ENCODE peak calls at places on chromosomes 12 and 14, in ten cellular contexts. One of them, this sample, is unnamed.

GRCh38 chr12:123757555-123757954 is 4.5 kb upstream of the DNAH10 start:
- DNase-seq in hepatocyte: no peak
- DNase-seq in ovary: no peak
- DNase-seq in activated CD8-positive, alpha-beta T cell treated with anti-CD3 and anti-CD28 coated beads for 36 hours: no peak
- DNase-seq in body of pancreas: peak; percentile 29
- DNase-seq in kidney epithelial cell: no peak
- DNase-seq in B cell: no peak
- DNase-seq in pancreas: no peak
- DNase-seq in left lung: no peak
- DNase-seq in uterus: peak; percentile 29
- DNase-seq in this sample: peak; percentile 88

GRCh38 chr14:104051092-104051813 is 34.2 kb upstream of the ASPG start:
- DNase-seq in B cell: no peak
- DNase-seq in pancreas: no peak
- DNase-seq in activated CD8-positive, alpha-beta T cell treated with anti-CD3 and anti-CD28 coated beads for 36 hours: no peak
- DNase-seq in kidney epithelial cell: no peak
- DNase-seq in body of pancreas: no peak
- DNase-seq in hepatocyte: no peak
- DNase-seq in ovary: no peak
- DNase-seq in left lung: no peak
- DNase-seq in uterus: no peak
- DNase-seq in this sample: no peak

GRCh38 chr14:34710744-34711143 is 3.6 kb downstream of the CFL2 start:
- DNase-seq in kidney epithelial cell: no peak
- DNase-seq in activated CD8-positive, alpha-beta T cell treated with anti-CD3 and anti-CD28 coated beads for 36 hours: no peak
- DNase-seq in pancreas: no peak
- DNase-seq in B cell: no peak
- DNase-seq in body of pancreas: no peak
- DNase-seq in ovary: no peak
- DNase-seq in hepatocyte: no peak
- DNase-seq in left lung: no peak
- DNase-seq in uterus: no peak
- DNase-seq in this sample: no peak

GRCh38 chr14:49621114-49621881 is 699 bp downstream of the MGAT2 start:
- DNase-seq in pancreas: peak; percentile 64
- DNase-seq in B cell: peak; percentile 16
- DNase-seq in uterus: peak; percentile 72
- DNase-seq in ovary: peak; percentile 66
- DNase-seq in body of pancreas: peak; percentile 66
- DNase-seq in activated CD8-positive, alpha-beta T cell treated with anti-CD3 and anti-CD28 coated beads for 36 hours: peak; percentile 78
- DNase-seq in left lung: peak; percentile 97
- DNase-seq in hepatocyte: peak; percentile 74
- DNase-seq in kidney epithelial cell: no peak
- DNase-seq in this sample: peak; percentile 65

GRCh38 chr12:12561305-12562015 is 1.2 kb downstream of the DUSP16 start:
- DNase-seq in uterus: peak; percentile 65
- DNase-seq in kidney epithelial cell: no peak
- DNase-seq in B cell: peak; percentile 10
- DNase-seq in ovary: peak; percentile 73
- DNase-seq in activated CD8-positive, alpha-beta T cell treated with anti-CD3 and anti-CD28 coated beads for 36 hours: peak; percentile 49
- DNase-seq in hepatocyte: no peak
- DNase-seq in body of pancreas: peak; percentile 78
- DNase-seq in pancreas: peak; percentile 67
- DNase-seq in left lung: peak; percentile 90
- DNase-seq in this sample: peak; percentile 64

GRCh38 chr14:81062816-81063215 is 107.4 kb downstream of the TSHR start:
- DNase-seq in hepatocyte: peak; percentile 3
- DNase-seq in body of pancreas: peak; percentile 5
- DNase-seq in B cell: no peak
- DNase-seq in ovary: no peak
- DNase-seq in activated CD8-positive, alpha-beta T cell treated with anti-CD3 and anti-CD28 coated beads for 36 hours: peak; percentile 54
- DNase-seq in uterus: no peak
- DNase-seq in pancreas: no peak
- DNase-seq in kidney epithelial cell: no peak
- DNase-seq in left lung: no peak
- DNase-seq in this sample: no peak

GRCh38 chr12:67732857-67733256 is 84.3 kb downstream of the DYRK2 start:
- DNase-seq in body of pancreas: no peak
- DNase-seq in kidney epithelial cell: no peak
- DNase-seq in ovary: no peak
- DNase-seq in pancreas: no peak
- DNase-seq in uterus: no peak
- DNase-seq in hepatocyte: no peak
- DNase-seq in activated CD8-positive, alpha-beta T cell treated with anti-CD3 and anti-CD28 coated beads for 36 hours: no peak
- DNase-seq in left lung: no peak
- DNase-seq in B cell: no peak
- DNase-seq in this sample: no peak

GRCh38 chr12:34406228-34406995 is 384.1 kb downstream of the ALG10 start:
- DNase-seq in ovary: peak; percentile 8
- DNase-seq in kidney epithelial cell: no peak
- DNase-seq in hepatocyte: peak; percentile 2
- DNase-seq in body of pancreas: peak; percentile 1
- DNase-seq in activated CD8-positive, alpha-beta T cell treated with anti-CD3 and anti-CD28 coated beads for 36 hours: no peak
- DNase-seq in uterus: peak; percentile 3
- DNase-seq in left lung: peak; percentile 32
- DNase-seq in pancreas: peak; percentile 0
- DNase-seq in B cell: peak; percentile 1
- DNase-seq in this sample: no peak

GRCh38 chr14:22202313-22202712 is 386.7 kb downstream of the DAD1 start:
- DNase-seq in B cell: no peak
- DNase-seq in activated CD8-positive, alpha-beta T cell treated with anti-CD3 and anti-CD28 coated beads for 36 hours: peak; percentile 25
- DNase-seq in hepatocyte: no peak
- DNase-seq in kidney epithelial cell: no peak
- DNase-seq in ovary: no peak
- DNase-seq in pancreas: no peak
- DNase-seq in left lung: no peak
- DNase-seq in uterus: no peak
- DNase-seq in body of pancreas: no peak
- DNase-seq in this sample: no peak

GRCh38 chr12:112908548-112908947 is 1.8 kb downstream of the OAS1 start:
- DNase-seq in pancreas: no peak
- DNase-seq in uterus: no peak
- DNase-seq in left lung: no peak
- DNase-seq in hepatocyte: no peak
- DNase-seq in ovary: no peak
- DNase-seq in activated CD8-positive, alpha-beta T cell treated with anti-CD3 and anti-CD28 coated beads for 36 hours: no peak
- DNase-seq in kidney epithelial cell: no peak
- DNase-seq in body of pancreas: no peak
- DNase-seq in B cell: no peak
- DNase-seq in this sample: no peak

GRCh38 chr12:119602695-119603094 is 9.1 kb downstream of the TMEM233 start:
- DNase-seq in kidney epithelial cell: no peak
- DNase-seq in ovary: no peak
- DNase-seq in B cell: no peak
- DNase-seq in hepatocyte: no peak
- DNase-seq in left lung: no peak
- DNase-seq in pancreas: no peak
- DNase-seq in body of pancreas: no peak
- DNase-seq in uterus: no peak
- DNase-seq in activated CD8-positive, alpha-beta T cell treated with anti-CD3 and anti-CD28 coated beads for 36 hours: no peak
- DNase-seq in this sample: no peak

GRCh38 chr14:52522033-52522432 is 30.3 kb downstream of the TXNDC16 start:
- DNase-seq in pancreas: no peak
- DNase-seq in ovary: no peak
- DNase-seq in hepatocyte: no peak
- DNase-seq in B cell: no peak
- DNase-seq in kidney epithelial cell: no peak
- DNase-seq in left lung: no peak
- DNase-seq in activated CD8-positive, alpha-beta T cell treated with anti-CD3 and anti-CD28 coated beads for 36 hours: no peak
- DNase-seq in uterus: no peak
- DNase-seq in body of pancreas: no peak
- DNase-seq in this sample: no peak

GRCh38 chr14:52531481-52531880 is 20.8 kb downstream of the TXNDC16 start:
- DNase-seq in uterus: no peak
- DNase-seq in ovary: no peak
- DNase-seq in kidney epithelial cell: no peak
- DNase-seq in activated CD8-positive, alpha-beta T cell treated with anti-CD3 and anti-CD28 coated beads for 36 hours: no peak
- DNase-seq in left lung: no peak
- DNase-seq in body of pancreas: no peak
- DNase-seq in pancreas: no peak
- DNase-seq in hepatocyte: no peak
- DNase-seq in B cell: no peak
- DNase-seq in this sample: no peak

DNA sequence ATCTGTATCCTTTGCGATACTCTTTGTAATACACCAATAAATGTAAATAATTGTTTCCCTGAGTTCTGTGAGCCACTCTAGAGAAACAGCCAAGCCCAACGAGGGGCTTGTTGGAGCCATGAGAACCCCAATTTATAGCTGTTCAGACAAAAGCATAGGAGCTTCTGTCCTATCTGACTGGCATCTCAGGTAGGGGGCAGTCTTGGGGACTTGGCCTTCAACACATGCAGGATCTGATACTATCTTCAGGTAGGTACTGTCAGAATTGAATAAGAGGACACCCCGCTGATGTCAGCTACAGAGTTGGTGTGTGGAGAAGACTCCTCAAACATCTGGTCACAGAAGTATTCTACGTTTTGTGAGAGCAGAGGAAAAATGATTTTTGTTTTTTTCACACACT is 25.3 kb downstream of the TXNDC16 start:
- DNase-seq in left lung: no peak
- DNase-seq in B cell: no peak
- DNase-seq in pancreas: no peak
- DNase-seq in activated CD8-positive, alpha-beta T cell treated with anti-CD3 and anti-CD28 coated beads for 36 hours: peak; percentile 7
- DNase-seq in hepatocyte: no peak
- DNase-seq in kidney epithelial cell: no peak
- DNase-seq in ovary: no peak
- DNase-seq in body of pancreas: no peak
- DNase-seq in uterus: no peak
- DNase-seq in this sample: no peak
- TF ChIP-seq CTCF in left lung: no peak
- TF ChIP-seq CTCF in B cell: no peak
- TF ChIP-seq CTCF in pancreas: no peak
- TF ChIP-seq CTCF in activated CD8-positive, alpha-beta T cell treated with anti-CD3 and anti-CD28 coated beads for 36 hours: no peak
- TF ChIP-seq CTCF in hepatocyte: no peak
- TF ChIP-seq CTCF in kidney epithelial cell: no peak
- TF ChIP-seq CTCF in ovary: no peak
- TF ChIP-seq CTCF in body of pancreas: no peak
- TF ChIP-seq CTCF in uterus: no peak
- TF ChIP-seq CTCF in this sample: no peak

GRCh38 chr14:99420711-99421110 is 59.9 kb downstream of the SETD3 start:
- DNase-seq in pancreas: no peak
- DNase-seq in activated CD8-positive, alpha-beta T cell treated with anti-CD3 and anti-CD28 coated beads for 36 hours: no peak
- DNase-seq in B cell: no peak
- DNase-seq in body of pancreas: peak; percentile 20
- DNase-seq in kidney epithelial cell: no peak
- DNase-seq in hepatocyte: no peak
- DNase-seq in ovary: no peak
- DNase-seq in uterus: no peak
- DNase-seq in left lung: no peak
- DNase-seq in this sample: peak; percentile 14
- TF ChIP-seq CTCF in pancreas: no peak
- TF ChIP-seq CTCF in activated CD8-positive, alpha-beta T cell treated with anti-CD3 and anti-CD28 coated beads for 36 hours: no peak
- TF ChIP-seq CTCF in B cell: no peak
- TF ChIP-seq CTCF in body of pancreas: no peak
- TF ChIP-seq CTCF in kidney epithelial cell: no peak
- TF ChIP-seq CTCF in hepatocyte: no peak
- TF ChIP-seq CTCF in ovary: no peak
- TF ChIP-seq CTCF in uterus: no peak
- TF ChIP-seq CTCF in left lung: no peak
- TF ChIP-seq CTCF in this sample: no peak

GRCh38 chr14:28755198-28755794 is 11.3 kb upstream of the FOXG1 start:
- DNase-seq in kidney epithelial cell: no peak
- DNase-seq in B cell: no peak
- DNase-seq in activated CD8-positive, alpha-beta T cell treated with anti-CD3 and anti-CD28 coated beads for 36 hours: no peak
- DNase-seq in hepatocyte: no peak
- DNase-seq in left lung: no peak
- DNase-seq in pancreas: no peak
- DNase-seq in uterus: no peak
- DNase-seq in ovary: no peak
- DNase-seq in body of pancreas: no peak
- DNase-seq in this sample: no peak

GRCh38 chr14:28746247-28746646 is 20.3 kb upstream of the FOXG1 start:
- DNase-seq in activated CD8-positive, alpha-beta T cell treated with anti-CD3 and anti-CD28 coated beads for 36 hours: no peak
- DNase-seq in ovary: no peak
- DNase-seq in B cell: no peak
- DNase-seq in hepatocyte: no peak
- DNase-seq in pancreas: no peak
- DNase-seq in left lung: no peak
- DNase-seq in body of pancreas: no peak
- DNase-seq in kidney epithelial cell: no peak
- DNase-seq in uterus: no peak
- DNase-seq in this sample: no peak

GRCh38 chr14:28755930-28756895 is 10.4 kb upstream of the FOXG1 start:
- DNase-seq in B cell: no peak
- DNase-seq in activated CD8-positive, alpha-beta T cell treated with anti-CD3 and anti-CD28 coated beads for 36 hours: no peak
- DNase-seq in hepatocyte: no peak
- DNase-seq in uterus: no peak
- DNase-seq in kidney epithelial cell: no peak
- DNase-seq in left lung: no peak
- DNase-seq in pancreas: no peak
- DNase-seq in body of pancreas: no peak
- DNase-seq in ovary: no peak
- DNase-seq in this sample: no peak

GRCh38 chr14:28754209-28754985 is 12.2 kb upstream of the FOXG1 start:
- DNase-seq in left lung: no peak
- DNase-seq in kidney epithelial cell: no peak
- DNase-seq in uterus: no peak
- DNase-seq in ovary: no peak
- DNase-seq in B cell: no peak
- DNase-seq in hepatocyte: peak; percentile 64
- DNase-seq in pancreas: no peak
- DNase-seq in body of pancreas: peak; percentile 59
- DNase-seq in activated CD8-positive, alpha-beta T cell treated with anti-CD3 and anti-CD28 coated beads for 36 hours: peak; percentile 19
- DNase-seq in this sample: peak; percentile 66

DNA sequence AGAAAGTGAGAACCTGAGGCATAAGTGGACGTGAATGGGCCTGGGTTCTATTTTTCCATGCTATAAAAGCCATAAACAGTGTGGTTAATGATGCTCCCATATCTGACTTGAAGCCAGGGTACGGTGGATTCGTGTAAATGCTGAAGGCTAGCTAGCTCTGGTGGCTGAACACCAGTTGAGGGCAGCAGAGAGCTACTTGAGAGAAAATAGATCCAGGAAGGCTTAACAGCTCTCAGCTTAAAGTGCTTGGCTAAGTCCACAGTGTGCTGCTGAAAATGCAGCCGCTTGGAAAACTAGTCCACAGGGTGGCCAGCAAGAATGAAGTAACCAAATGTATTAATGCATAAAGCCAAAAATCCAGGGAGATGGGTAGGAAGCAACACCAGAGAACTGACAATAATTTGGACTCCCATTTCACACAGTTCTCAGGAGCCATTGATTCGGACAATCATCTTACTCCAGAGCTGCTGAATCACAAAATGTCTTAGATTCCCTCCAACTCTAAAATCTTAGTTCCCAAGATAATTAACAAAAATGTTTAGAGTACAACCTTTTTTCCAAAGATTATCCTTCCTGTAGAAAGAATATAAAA is 15.0 kb upstream of the FOXG1 start:
- DNase-seq in B cell: no peak
- DNase-seq in hepatocyte: peak; percentile 80
- DNase-seq in pancreas: no peak
- DNase-seq in ovary: no peak
- DNase-seq in kidney epithelial cell: no peak
- DNase-seq in body of pancreas: peak; percentile 52
- DNase-seq in uterus: no peak
- DNase-seq in activated CD8-positive, alpha-beta T cell treated with anti-CD3 and anti-CD28 coated beads for 36 hours: peak; percentile 40
- DNase-seq in left lung: no peak
- DNase-seq in this sample: peak; percentile 84
- TF ChIP-seq CTCF in B cell: no peak
- TF ChIP-seq CTCF in hepatocyte: peak; percentile 63
- TF ChIP-seq CTCF in pancreas: peak; percentile 32
- TF ChIP-seq CTCF in ovary: no peak
- TF ChIP-seq CTCF in kidney epithelial cell: peak; percentile 78
- TF ChIP-seq CTCF in body of pancreas: peak; percentile 46
- TF ChIP-seq CTCF in uterus: no peak
- TF ChIP-seq CTCF in activated CD8-positive, alpha-beta T cell treated with anti-CD3 and anti-CD28 coated beads for 36 hours: peak; percentile 43
- TF ChIP-seq CTCF in left lung: peak; percentile 36
- TF ChIP-seq CTCF in this sample: peak; percentile 82

GRCh38 chr12:84842406-84843013 is 70.1 kb downstream of the SLC6A15 start:
- DNase-seq in kidney epithelial cell: no peak
- DNase-seq in uterus: no peak
- DNase-seq in activated CD8-positive, alpha-beta T cell treated with anti-CD3 and anti-CD28 coated beads for 36 hours: peak; percentile 2
- DNase-seq in ovary: no peak
- DNase-seq in B cell: no peak
- DNase-seq in hepatocyte: peak; percentile 53
- DNase-seq in left lung: no peak
- DNase-seq in pancreas: no peak
- DNase-seq in body of pancreas: no peak
- DNase-seq in this sample: peak; percentile 60
- TF ChIP-seq CTCF in kidney epithelial cell: peak; percentile 68
- TF ChIP-seq CTCF in uterus: peak; percentile 47
- TF ChIP-seq CTCF in activated CD8-positive, alpha-beta T cell treated with anti-CD3 and anti-CD28 coated beads for 36 hours: peak; percentile 71
- TF ChIP-seq CTCF in ovary: no peak
- TF ChIP-seq CTCF in B cell: peak; percentile 78
- TF ChIP-seq CTCF in hepatocyte: peak; percentile 92
- TF ChIP-seq CTCF in left lung: peak; percentile 56
- TF ChIP-seq CTCF in pancreas: peak; percentile 45
- TF ChIP-seq CTCF in body of pancreas: peak; percentile 29
- TF ChIP-seq CTCF in this sample: peak; percentile 74

This sample was measured in cardiac muscle cell.